ENCODE peak calls at places on chromosomes 1 and 21, in four cellular contexts. V, S, D and M are unnamed samples.

GRCh38 chr1:230877139-230877923 is 9.0 kb upstream of the C1orf198 start:
- DNase-seq in S (no peak), D (no peak), V (no peak), M (no peak)

GRCh38 chr1:118097622-118098348 is 87.2 kb downstream of the SPAG17 start:
- DNase-seq in V (no peak), D (no peak), S (no peak), M (no peak)

GRCh38 chr1:172960454-172961208 is 90.1 kb downstream of the TNFSF18 start:
- DNase-seq in S (no peak), V (no peak), D (no peak), M (no peak)

GRCh38 chr1:58442114-58442513 is 104.4 kb downstream of the OMA1 start:
- DNase-seq in S (no peak), V (no peak), D (no peak), M (no peak)

GRCh38 chr1:231931846-231932454 is 305.4 kb downstream of the DISC1 start:
- DNase-seq in D (peak), S (peak), V (no peak), M (no peak)

GRCh38 chr1:156860639-156861423 is at the start of gene NTRK1:
- DNase-seq in D (no peak), S (no peak), V (no peak), M (no peak)

GRCh38 chr1:181485276-181486097 is 2.2 kb downstream of the CACNA1E start:
- DNase-seq in V (no peak), D (no peak), S (no peak), M (no peak)

GRCh38 chr1:59549903-59550302 is 253.0 kb downstream of the FGGY start:
- DNase-seq in D (no peak), S (no peak), V (peak), M (no peak)

GRCh38 chr1:176950736-176951308 is 213.7 kb downstream of the ASTN1 start:
- DNase-seq in V (no peak), S (no peak), D (no peak), M (no peak)

GRCh38 chr1:230861970-230862595 is 6.2 kb downstream of the C1orf198 start:
- DNase-seq in S (no peak), D (no peak), V (no peak), M (no peak)

DNA sequence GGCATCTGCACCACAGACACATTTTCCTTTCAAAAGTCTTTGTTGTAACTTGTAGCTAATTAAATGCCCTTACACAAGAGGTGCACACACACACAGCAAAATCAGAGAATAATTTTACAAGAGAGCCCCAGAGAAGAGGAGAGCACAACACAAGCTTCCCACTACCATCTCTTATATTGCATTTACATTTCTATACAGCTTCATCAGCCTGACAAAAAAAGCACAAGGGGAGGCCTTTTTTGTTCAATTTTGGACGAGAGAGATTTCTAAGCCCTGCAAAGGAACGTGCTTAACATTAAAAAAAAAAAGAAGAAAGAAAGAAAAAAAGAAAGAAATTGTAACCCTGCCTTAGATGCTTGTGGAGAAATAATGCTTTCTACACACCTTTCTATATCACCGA is 17.1 kb upstream of the ESRRG start:
- DNase-seq in D (no peak), S (no peak), V (no peak), M (no peak)
- TF ChIP-seq POLR2AphosphoS5 in D (no peak), S (no peak), V (no peak), M (no peak)

DNA sequence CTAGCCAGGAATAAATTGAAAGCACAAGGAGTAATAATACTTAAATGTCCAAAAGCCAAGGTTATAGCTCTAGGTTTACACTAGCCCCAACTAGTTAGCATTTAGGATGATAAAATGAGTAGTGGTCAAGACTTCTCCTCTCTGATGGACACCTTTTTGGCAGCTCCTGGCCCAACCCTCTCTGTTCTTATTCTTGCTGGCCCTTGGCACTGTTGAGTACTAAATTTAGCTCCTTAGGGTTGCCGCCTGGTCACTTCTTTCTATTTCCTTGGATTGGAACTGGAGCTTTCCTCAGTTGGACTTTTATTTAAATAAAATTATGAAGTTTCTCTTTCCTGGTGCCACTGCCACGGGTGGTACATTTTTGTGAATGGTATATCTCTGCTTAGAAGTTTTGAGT is 28.3 kb downstream of the ARID1A start:
- DNase-seq in D (no peak), S (no peak), V (no peak), M (no peak)
- H3K27ac ChIP-seq in D (no peak), S (no peak), V (peak), M (peak)

GRCh38 chr21:14762309-14762708 is 216.2 kb upstream of the SAMSN1 start:
- DNase-seq in V (no peak), D (no peak), S (no peak), M (no peak)

GRCh38 chr21:14763695-14764064 is 217.6 kb upstream of the SAMSN1 start:
- DNase-seq in D (no peak), S (no peak), V (no peak), M (no peak)

GRCh38 chr21:14766241-14766640 is 220.1 kb upstream of the SAMSN1 start:
- DNase-seq in S (peak), V (peak), D (peak), M (no peak)

GRCh38 chr21:14759285-14759684 is 213.2 kb upstream of the SAMSN1 start:
- DNase-seq in D (no peak), S (no peak), V (no peak), M (no peak)

GRCh38 chr21:14762734-14763694 is 216.9 kb upstream of the SAMSN1 start:
- DNase-seq in D (no peak), V (no peak), S (no peak), M (no peak)
- H3K9ac ChIP-seq in D (no peak), V (no peak), S (no peak), M (no peak)

GRCh38 chr1:92886886-92887419 is 55.1 kb downstream of the RPL5 start:
- DNase-seq in D (no peak), S (no peak), V (peak), M (no peak)
- TF ChIP-seq POLR2AphosphoS5 in D (no peak), S (no peak), V (no peak), M (no peak)

DNA sequence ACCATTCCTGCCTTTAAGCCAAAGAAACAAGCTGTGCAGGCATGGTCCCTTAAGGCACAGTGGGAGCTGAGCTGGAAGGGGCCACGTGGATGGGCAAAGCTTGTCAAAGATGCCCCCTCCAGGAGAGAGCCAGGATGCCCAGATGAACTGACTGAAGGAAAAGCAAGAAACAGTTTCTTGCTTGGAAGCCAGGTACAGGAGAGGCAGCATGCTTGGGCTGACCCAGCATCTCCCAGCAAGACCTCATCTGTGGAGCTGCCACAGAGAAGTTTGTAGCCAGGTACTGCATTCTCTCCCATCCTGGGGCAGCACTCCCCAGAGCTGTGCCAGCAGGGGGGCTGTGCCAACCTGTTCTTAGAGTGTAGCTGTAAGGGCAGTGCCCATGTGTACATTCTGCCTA is 1.3 kb upstream of the SLC50A1 start:
- DNase-seq in D (no peak), V (no peak), S (no peak), M (no peak)
- H3K27ac ChIP-seq in D (no peak), V (peak), S (peak), M (no peak)

DNA sequence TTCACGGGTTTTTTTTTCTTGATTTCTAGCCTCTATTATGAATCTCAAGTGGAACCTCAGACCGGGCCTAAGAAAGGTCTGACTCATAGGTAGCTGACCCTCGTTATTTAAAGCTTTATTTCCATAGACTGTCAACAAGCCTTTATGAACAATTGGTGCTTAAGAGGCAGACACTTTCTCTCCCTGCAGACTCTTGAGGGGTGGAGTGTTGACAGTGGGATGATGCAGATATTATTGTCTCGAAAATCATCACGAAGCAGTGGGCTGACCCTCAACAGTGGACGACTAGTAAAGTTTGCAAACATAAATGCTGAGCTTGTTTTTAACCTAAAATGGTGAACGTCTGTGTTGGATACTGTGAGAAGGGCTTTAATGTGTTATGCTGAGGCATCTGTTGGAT is 1.8 kb downstream of the SFT2D2 start:
- DNase-seq in V (no peak), S (no peak), D (no peak), M (no peak)
- H3K9ac ChIP-seq in V (peak), S (no peak), D (no peak), M (peak)

DNA sequence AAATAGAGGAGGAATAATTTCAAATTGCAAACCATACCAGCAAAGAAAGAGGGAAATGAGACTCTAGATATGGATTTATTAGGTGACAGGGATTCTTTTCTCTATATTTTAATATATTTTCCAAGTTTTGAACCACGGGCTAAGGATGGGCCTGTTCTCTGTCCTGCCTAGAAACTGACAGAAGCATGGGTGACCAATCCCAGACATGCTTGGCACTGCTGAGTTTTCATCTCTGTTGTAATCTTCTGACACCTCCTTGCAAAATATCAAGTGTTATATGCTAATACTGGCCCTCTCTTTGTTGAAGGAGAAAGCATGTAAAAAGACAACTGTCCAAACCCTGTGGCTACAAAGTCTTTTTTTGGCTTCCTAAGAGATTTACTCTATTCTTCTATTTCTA is 774 bp upstream of the ANGPTL7 start:
- DNase-seq in V (no peak), D (no peak), S (no peak), M (no peak)
- TF ChIP-seq POLR2AphosphoS5 in V (no peak), D (no peak), S (no peak), M (no peak)

GRCh38 chr1:234669499-234669898 is 59.5 kb upstream of the IRF2BP2 start:
- DNase-seq in S (no peak), V (no peak), D (no peak), M (no peak)
- H3K27ac ChIP-seq in S (no peak), V (no peak), D (no peak), M (no peak)